ENCODE peak calls at places on chromosomes 2 and 18, in ten cellular contexts. Z, M, O, H, T, A, Q, L, U and Y are unnamed samples.

GRCh38 chr2:157596992-157597681 is 31.5 kb downstream of the ACVR1C start:
- DNase-seq in A (peak; percentile 16), M (peak; percentile 69), Q (peak; percentile 38), Z (no peak), L (no peak), T (no peak), U (no peak), H (peak; percentile 88), O (peak; percentile 29), Y (no peak)

GRCh38 chr2:231521443-231521842 is 8.8 kb downstream of the NMUR1 start:
- DNase-seq in M (no peak), O (no peak), H (no peak), Q (no peak), U (no peak), Z (no peak), L (no peak), A (no peak), T (no peak), Y (no peak)

GRCh38 chr2:58047373-58047674 is 718 bp downstream of the VRK2 start:
- DNase-seq in L (no peak), T (no peak), U (no peak), Q (no peak), O (no peak), H (no peak), M (no peak), Z (no peak), A (no peak), Y (no peak)

GRCh38 chr2:162063899-162064298 is 10.1 kb downstream of the DPP4 start:
- DNase-seq in M (no peak), O (no peak), A (no peak), L (no peak), Z (no peak), Q (no peak), H (no peak), T (no peak), U (no peak), Y (no peak)

GRCh38 chr2:1600191-1601063 is 143.9 kb downstream of the PXDN start:
- DNase-seq in Q (no peak), L (no peak), U (no peak), A (no peak), T (no peak), M (no peak), H (peak; percentile 43), O (no peak), Z (no peak), Y (no peak)

GRCh38 chr18:23053756-23054457 is 81.4 kb upstream of the CABLES1 start:
- DNase-seq in M (peak; percentile 61), T (no peak), L (no peak), O (no peak), U (no peak), A (no peak), Z (no peak), Q (no peak), H (peak; percentile 89), Y (no peak)

GRCh38 chr2:81981616-81982015 is 1677.1 kb upstream of the LRRTM1 start:
- DNase-seq in Q (no peak), H (no peak), O (no peak), U (no peak), T (no peak), A (no peak), M (no peak), L (no peak), Z (no peak), Y (no peak)

GRCh38 chr2:16334886-16335605 is 330.6 kb downstream of the CYRIA start:
- DNase-seq in M (no peak), Z (no peak), A (no peak), T (no peak), L (no peak), Q (no peak), U (no peak), O (no peak), H (no peak), Y (no peak)

GRCh38 chr18:62925031-62925688 is 209.8 kb downstream of the PHLPP1 start:
- DNase-seq in Q (no peak), O (no peak), T (no peak), A (no peak), L (peak; percentile 17), U (no peak), H (no peak), Z (no peak), M (no peak), Y (no peak)

GRCh38 chr18:48133675-48134251 is 203.3 kb upstream of the SMAD2 start:
- DNase-seq in A (no peak), T (no peak), U (no peak), H (no peak), M (no peak), L (no peak), Q (no peak), O (no peak), Z (no peak), Y (no peak)